ENCODE peak calls at places on chromosomes 4 and X, in four cellular contexts. D, U, X and P are unnamed samples. For H3K36me3, the result is how much of the 10 kb centered on the place peaks cover.

GRCh38 chr4:16253127-16253960 is 27.1 kb upstream of the TAPT1 start:
- DNase-seq in X (no peak), D (no peak), U (no peak), P (peak)

GRCh38 chrX:38993500-38993899 is 192.2 kb downstream of the MID1IP1 start:
- DNase-seq in U (no peak), X (no peak), D (no peak), P (no peak)

GRCh38 chr4:76952071-76952470 is 2.5 kb downstream of the SEPTIN11 start:
- DNase-seq in D (no peak), U (no peak), X (no peak), P (no peak)

GRCh38 chrX:25524150-25524549 is 508.4 kb upstream of the ARX start:
- DNase-seq in X (no peak), U (no peak), D (no peak), P (no peak)

GRCh38 chr4:83320548-83320947 is 14.1 kb downstream of the HPSE start:
- DNase-seq in D (peak), U (no peak), X (no peak), P (peak)

GRCh38 chrX:68287419-68287818 is 145.9 kb downstream of the OPHN1 start:
- DNase-seq in X (no peak), D (no peak), U (no peak), P (no peak)

GRCh38 chrX:130110379-130111219 is at the start of gene ELF4:
- DNase-seq in X (no peak), U (peak), D (no peak), P (no peak)

GRCh38 chrX:15815779-15816452 is 25.6 kb downstream of the ZRSR2 start:
- DNase-seq in D (no peak), U (no peak), X (no peak), P (no peak)

GRCh38 chr4:76977731-76978350 is 28.3 kb downstream of the SEPTIN11 start:
- DNase-seq in U (no peak), X (no peak), D (no peak), P (no peak)

GRCh38 chr4:109729155-109729562 is 711 bp downstream of the PLA2G12A start:
- DNase-seq in X (no peak), D (no peak), U (no peak), P (no peak)

GRCh38 chr4:88166608-88167007 is 8.2 kb upstream of the ABCG2 start:
- DNase-seq in X (no peak), D (no peak), U (no peak), P (no peak)

GRCh38 chr4:88159137-88159725 is 792 bp upstream of the ABCG2 start:
- DNase-seq in X (no peak), D (no peak), U (no peak), P (no peak)

GRCh38 chr4:88163286-88163685 is 4.8 kb upstream of the ABCG2 start:
- DNase-seq in D (no peak), U (no peak), X (no peak), P (no peak)

GRCh38 chr4:88158360-88159136 is at the start of gene ABCG2:
- DNase-seq in X (no peak), U (no peak), D (no peak), P (no peak)

GRCh38 chr4:88162636-88163035 is 4.2 kb upstream of the ABCG2 start:
- DNase-seq in D (no peak), X (no peak), U (no peak), P (no peak)
- H3K36me3 ChIP-seq in D (under half), X (under half), U (under half), P (under half)

GRCh38 chrX:71998836-71999509 is 88.3 kb downstream of the NHSL2 start:
- DNase-seq in X (no peak), D (no peak), U (peak), P (no peak)
- TF ChIP-seq CTCF in X (peak), D (peak), U (peak), P (peak)

GRCh38 chr4:112765317-112765989 is 128.5 kb downstream of the LARP7 start:
- DNase-seq in X (no peak), U (no peak), D (no peak), P (no peak)
- H3K4me3 ChIP-seq in X (no peak), U (no peak), D (no peak), P (no peak)

DNA sequence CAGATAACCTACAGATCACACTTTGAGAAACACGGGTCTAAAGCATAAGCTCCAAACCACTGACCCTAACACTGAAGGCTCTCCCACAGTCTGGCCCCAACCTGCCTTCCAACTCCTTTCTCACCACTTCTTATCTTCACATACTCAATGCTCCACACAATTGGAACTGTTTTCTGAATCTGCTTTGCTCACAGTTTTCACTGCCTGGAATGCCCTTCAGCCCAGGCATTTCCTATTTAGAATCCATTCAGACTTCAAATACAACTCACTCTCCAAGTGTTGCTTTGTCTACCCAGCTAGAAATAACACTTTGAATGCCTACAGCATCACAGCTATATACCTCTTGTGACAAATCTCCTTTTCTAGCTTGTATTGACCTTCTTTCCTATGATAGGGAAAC is 10.2 kb downstream of the OTUD4 start:
- DNase-seq in U (no peak), D (no peak), X (no peak), P (no peak)
- H3K36me3 ChIP-seq in U (under half), D (under half), X (under half), P (under half)